ENCODE peak calls at places on chromosomes 1 and 21, in eight cellular contexts. One of them, this sample, is unnamed.

GRCh38 chr21:31559368-31560119 is 99.9 kb upstream of the SOD1 start:
- DNase-seq in T follicular helper cell: peak; percentile 90
- DNase-seq in AG08395: peak; percentile 83
- DNase-seq in fibroblast of lung: peak; percentile 92
- DNase-seq in stimulated activated CD8-positive, alpha-beta memory T cell treated with anti-CD3 and anti-CD28 coated beads, Interleukin-7, amount 100 ng/mL, for 4 hours: peak; percentile 90
- DNase-seq in ovary: peak; percentile 96
- DNase-seq in HTR-8/SVneo: peak; percentile 97
- DNase-seq in esophagus muscularis mucosa: peak; percentile 93
- DNase-seq in this sample: peak; percentile 70

GRCh38 chr1:104921552-104921951 is 1171.9 kb downstream of the AMY1C start:
- DNase-seq in HTR-8/SVneo: peak; percentile 4
- DNase-seq in fibroblast of lung: no peak
- DNase-seq in AG08395: no peak
- DNase-seq in esophagus muscularis mucosa: no peak
- DNase-seq in ovary: no peak
- DNase-seq in stimulated activated CD8-positive, alpha-beta memory T cell treated with anti-CD3 and anti-CD28 coated beads, Interleukin-7, amount 100 ng/mL, for 4 hours: no peak
- DNase-seq in T follicular helper cell: no peak
- DNase-seq in this sample: no peak

GRCh38 chr1:243962541-243962940 is 88.5 kb upstream of the ZBTB18 start:
- DNase-seq in stimulated activated CD8-positive, alpha-beta memory T cell treated with anti-CD3 and anti-CD28 coated beads, Interleukin-7, amount 100 ng/mL, for 4 hours: no peak
- DNase-seq in ovary: no peak
- DNase-seq in fibroblast of lung: no peak
- DNase-seq in T follicular helper cell: no peak
- DNase-seq in HTR-8/SVneo: no peak
- DNase-seq in esophagus muscularis mucosa: peak; percentile 72
- DNase-seq in AG08395: no peak
- DNase-seq in this sample: no peak

GRCh38 chr1:12422488-12422887 is 192.7 kb downstream of the VPS13D start:
- DNase-seq in fibroblast of lung: no peak
- DNase-seq in stimulated activated CD8-positive, alpha-beta memory T cell treated with anti-CD3 and anti-CD28 coated beads, Interleukin-7, amount 100 ng/mL, for 4 hours: no peak
- DNase-seq in HTR-8/SVneo: no peak
- DNase-seq in ovary: no peak
- DNase-seq in T follicular helper cell: no peak
- DNase-seq in AG08395: no peak
- DNase-seq in esophagus muscularis mucosa: no peak
- DNase-seq in this sample: no peak

GRCh38 chr1:206713070-206713469 is 28.4 kb downstream of the MAPKAPK2 start:
- DNase-seq in stimulated activated CD8-positive, alpha-beta memory T cell treated with anti-CD3 and anti-CD28 coated beads, Interleukin-7, amount 100 ng/mL, for 4 hours: no peak
- DNase-seq in esophagus muscularis mucosa: no peak
- DNase-seq in HTR-8/SVneo: no peak
- DNase-seq in fibroblast of lung: no peak
- DNase-seq in AG08395: no peak
- DNase-seq in ovary: no peak
- DNase-seq in T follicular helper cell: no peak
- DNase-seq in this sample: no peak

GRCh38 chr1:58942759-58943191 is 158.9 kb upstream of the JUN start:
- DNase-seq in AG08395: no peak
- DNase-seq in HTR-8/SVneo: no peak
- DNase-seq in esophagus muscularis mucosa: no peak
- DNase-seq in T follicular helper cell: no peak
- DNase-seq in stimulated activated CD8-positive, alpha-beta memory T cell treated with anti-CD3 and anti-CD28 coated beads, Interleukin-7, amount 100 ng/mL, for 4 hours: no peak
- DNase-seq in fibroblast of lung: no peak
- DNase-seq in ovary: no peak
- DNase-seq in this sample: no peak

GRCh38 chr1:222286039-222286438 is 261.9 kb downstream of the HHIPL2 start:
- DNase-seq in fibroblast of lung: no peak
- DNase-seq in AG08395: no peak
- DNase-seq in stimulated activated CD8-positive, alpha-beta memory T cell treated with anti-CD3 and anti-CD28 coated beads, Interleukin-7, amount 100 ng/mL, for 4 hours: no peak
- DNase-seq in esophagus muscularis mucosa: no peak
- DNase-seq in HTR-8/SVneo: no peak
- DNase-seq in ovary: no peak
- DNase-seq in T follicular helper cell: no peak
- DNase-seq in this sample: no peak

GRCh38 chr1:15568387-15569073 is 16.3 kb downstream of the AGMAT start:
- DNase-seq in esophagus muscularis mucosa: no peak
- DNase-seq in AG08395: no peak
- DNase-seq in fibroblast of lung: no peak
- DNase-seq in HTR-8/SVneo: no peak
- DNase-seq in stimulated activated CD8-positive, alpha-beta memory T cell treated with anti-CD3 and anti-CD28 coated beads, Interleukin-7, amount 100 ng/mL, for 4 hours: no peak
- DNase-seq in ovary: no peak
- DNase-seq in T follicular helper cell: no peak
- DNase-seq in this sample: no peak

GRCh38 chr1:42932442-42932941 is 26.2 kb downstream of the SLC2A1 start:
- DNase-seq in ovary: no peak
- DNase-seq in fibroblast of lung: no peak
- DNase-seq in esophagus muscularis mucosa: no peak
- DNase-seq in stimulated activated CD8-positive, alpha-beta memory T cell treated with anti-CD3 and anti-CD28 coated beads, Interleukin-7, amount 100 ng/mL, for 4 hours: no peak
- DNase-seq in AG08395: no peak
- DNase-seq in T follicular helper cell: no peak
- DNase-seq in HTR-8/SVneo: no peak
- DNase-seq in this sample: no peak

GRCh38 chr1:186615332-186615731 is 64.9 kb downstream of the PTGS2 start:
- DNase-seq in T follicular helper cell: no peak
- DNase-seq in fibroblast of lung: no peak
- DNase-seq in HTR-8/SVneo: no peak
- DNase-seq in ovary: no peak
- DNase-seq in stimulated activated CD8-positive, alpha-beta memory T cell treated with anti-CD3 and anti-CD28 coated beads, Interleukin-7, amount 100 ng/mL, for 4 hours: no peak
- DNase-seq in esophagus muscularis mucosa: no peak
- DNase-seq in AG08395: no peak
- DNase-seq in this sample: no peak

GRCh38 chr21:45255381-45256020 is 32.2 kb downstream of the POFUT2 start:
- DNase-seq in ovary: no peak
- DNase-seq in fibroblast of lung: no peak
- DNase-seq in stimulated activated CD8-positive, alpha-beta memory T cell treated with anti-CD3 and anti-CD28 coated beads, Interleukin-7, amount 100 ng/mL, for 4 hours: no peak
- DNase-seq in HTR-8/SVneo: no peak
- DNase-seq in AG08395: no peak
- DNase-seq in T follicular helper cell: no peak
- DNase-seq in esophagus muscularis mucosa: peak; percentile 62
- DNase-seq in this sample: no peak

GRCh38 chr1:39754906-39755504 is 16.1 kb downstream of the OXCT2 start:
- DNase-seq in AG08395: no peak
- DNase-seq in ovary: no peak
- DNase-seq in fibroblast of lung: peak; percentile 22
- DNase-seq in T follicular helper cell: no peak
- DNase-seq in HTR-8/SVneo: no peak
- DNase-seq in stimulated activated CD8-positive, alpha-beta memory T cell treated with anti-CD3 and anti-CD28 coated beads, Interleukin-7, amount 100 ng/mL, for 4 hours: no peak
- DNase-seq in esophagus muscularis mucosa: no peak
- DNase-seq in this sample: no peak

GRCh38 chr1:157312270-157312812 is 174.1 kb upstream of the ETV3 start:
- DNase-seq in AG08395: no peak
- DNase-seq in HTR-8/SVneo: no peak
- DNase-seq in T follicular helper cell: no peak
- DNase-seq in ovary: no peak
- DNase-seq in fibroblast of lung: no peak
- DNase-seq in stimulated activated CD8-positive, alpha-beta memory T cell treated with anti-CD3 and anti-CD28 coated beads, Interleukin-7, amount 100 ng/mL, for 4 hours: no peak
- DNase-seq in esophagus muscularis mucosa: no peak
- DNase-seq in this sample: no peak

GRCh38 chr1:50873458-50874187 is 86.4 kb downstream of the FAF1 start:
- DNase-seq in ovary: no peak
- DNase-seq in fibroblast of lung: peak; percentile 61
- DNase-seq in esophagus muscularis mucosa: no peak
- DNase-seq in T follicular helper cell: peak; percentile 53
- DNase-seq in AG08395: no peak
- DNase-seq in HTR-8/SVneo: peak; percentile 33
- DNase-seq in stimulated activated CD8-positive, alpha-beta memory T cell treated with anti-CD3 and anti-CD28 coated beads, Interleukin-7, amount 100 ng/mL, for 4 hours: peak; percentile 52
- DNase-seq in this sample: peak; percentile 4

GRCh38 chr1:159921700-159922498 is 3.4 kb downstream of the TAGLN2 start:
- DNase-seq in fibroblast of lung: peak; percentile 50
- DNase-seq in AG08395: no peak
- DNase-seq in stimulated activated CD8-positive, alpha-beta memory T cell treated with anti-CD3 and anti-CD28 coated beads, Interleukin-7, amount 100 ng/mL, for 4 hours: no peak
- DNase-seq in ovary: no peak
- DNase-seq in T follicular helper cell: no peak
- DNase-seq in esophagus muscularis mucosa: no peak
- DNase-seq in HTR-8/SVneo: no peak
- DNase-seq in this sample: no peak

GRCh38 chr1:25922633-25923567 is 16.7 kb upstream of the STMN1 start:
- DNase-seq in stimulated activated CD8-positive, alpha-beta memory T cell treated with anti-CD3 and anti-CD28 coated beads, Interleukin-7, amount 100 ng/mL, for 4 hours: peak; percentile 1
- DNase-seq in HTR-8/SVneo: no peak
- DNase-seq in fibroblast of lung: peak; percentile 30
- DNase-seq in ovary: peak; percentile 69
- DNase-seq in esophagus muscularis mucosa: no peak
- DNase-seq in AG08395: peak; percentile 32
- DNase-seq in T follicular helper cell: peak; percentile 22
- DNase-seq in this sample: peak; percentile 53

GRCh38 chr1:231040800-231041704 is 998 bp upstream of the FAM89A start:
- DNase-seq in esophagus muscularis mucosa: no peak
- DNase-seq in AG08395: no peak
- DNase-seq in ovary: peak; percentile 52
- DNase-seq in HTR-8/SVneo: no peak
- DNase-seq in T follicular helper cell: no peak
- DNase-seq in fibroblast of lung: no peak
- DNase-seq in stimulated activated CD8-positive, alpha-beta memory T cell treated with anti-CD3 and anti-CD28 coated beads, Interleukin-7, amount 100 ng/mL, for 4 hours: no peak
- DNase-seq in this sample: peak; percentile 37

GRCh38 chr1:96641292-96641691 is 80.3 kb upstream of the PTBP2 start:
- DNase-seq in esophagus muscularis mucosa: no peak
- DNase-seq in HTR-8/SVneo: no peak
- DNase-seq in T follicular helper cell: no peak
- DNase-seq in ovary: no peak
- DNase-seq in stimulated activated CD8-positive, alpha-beta memory T cell treated with anti-CD3 and anti-CD28 coated beads, Interleukin-7, amount 100 ng/mL, for 4 hours: no peak
- DNase-seq in fibroblast of lung: peak; percentile 76
- DNase-seq in AG08395: peak; percentile 19
- DNase-seq in this sample: peak; percentile 10